ENCODE peak calls at places on chromosomes 6 and 20, in four cellular contexts. L is DMS153; P is activated CD4-positive, alpha-beta T cell treated with anti-CD3 and anti-CD28 coated beads, Interleukin-2, amount 50 U/mL, for 48 hours; K is HT-29. B is an unnamed sample.
A peak's percentile ranks its signal among the peaks of the same experiment; 100 is the strongest.

GRCh38 chr6:148445620-148446019 is 103.0 kb downstream of the SASH1 start:
- DNase-seq in L (no peak), P (no peak), K (no peak), B (no peak)

GRCh38 chr20:3238616-3239025 is 369 bp downstream of the SLC4A11 start:
- DNase-seq in L (no peak), P (peak; percentile 51), K (no peak), B (no peak)

GRCh38 chr6:155050311-155050710 is 55.2 kb downstream of the TIAM2 start:
- DNase-seq in L (no peak), P (peak; percentile 30), K (no peak), B (no peak)

GRCh38 chr20:56989516-56989915 is 276.9 kb downstream of the BMP7 start:
- DNase-seq in L (no peak), P (no peak), K (no peak), B (no peak)

GRCh38 chr6:73704798-73705197 is 8.8 kb downstream of the CD109 start:
- DNase-seq in L (no peak), P (no peak), K (no peak), B (no peak)

GRCh38 chr6:35297541-35298481 is at the start of gene DEF6:
- DNase-seq in L (peak; percentile 86), P (peak; percentile 87), K (peak; percentile 88), B (peak; percentile 69)

GRCh38 chr20:4272225-4272624 is 256.9 kb upstream of the RNF24 start:
- DNase-seq in L (no peak), P (no peak), K (no peak), B (no peak)

GRCh38 chr20:13423472-13424173 is 202.5 kb downstream of the ISM1 start:
- DNase-seq in L (no peak), P (no peak), K (no peak), B (no peak)

GRCh38 chr20:3922223-3922982 is 33.2 kb downstream of the PANK2 start:
- DNase-seq in L (no peak), P (no peak), K (no peak), B (no peak)

GRCh38 chr6:158056804-158057203 is 75.1 kb downstream of the SYNJ2 start:
- DNase-seq in L (no peak), P (no peak), K (no peak), B (no peak)

GRCh38 chr6:32112436-32112980 is 3.4 kb upstream of the TNXB start:
- DNase-seq in L (no peak), P (no peak), K (no peak), B (no peak)

GRCh38 chr6:4904461-4904860 is 99.4 kb downstream of the RPP40 start:
- DNase-seq in L (no peak), P (no peak), K (no peak), B (no peak)

GRCh38 chr20:3621111-3621510 is 42.1 kb downstream of the GFRA4 start:
- DNase-seq in L (no peak), P (no peak), K (no peak), B (no peak)

GRCh38 chr6:1131285-1132079 is 180.4 kb upstream of the FOXQ1 start:
- DNase-seq in L (no peak), P (no peak), K (peak; percentile 65), B (peak; percentile 26)

GRCh38 chr6:6891949-6892461 is 215.8 kb upstream of the RREB1 start:
- DNase-seq in L (peak; percentile 20), P (no peak), K (no peak), B (no peak)

GRCh38 chr6:21538186-21538798 is 55.3 kb upstream of the SOX4 start:
- DNase-seq in L (no peak), P (no peak), K (no peak), B (no peak)

GRCh38 chr6:23535071-23535470 is 590.9 kb upstream of the NRSN1 start:
- DNase-seq in L (no peak), P (no peak), K (no peak), B (no peak)

GRCh38 chr6:22888147-22888831 is 318.9 kb downstream of the HDGFL1 start:
- DNase-seq in L (peak; percentile 72), P (no peak), K (no peak), B (peak; percentile 42)

GRCh38 chr6:50610562-50610961 is 102.8 kb upstream of the TFAP2D start:
- DNase-seq in L (no peak), P (no peak), K (peak; percentile 15), B (no peak)

GRCh38 chr6:22636450-22636849 is 67.1 kb downstream of the HDGFL1 start:
- DNase-seq in L (no peak), P (no peak), K (no peak), B (no peak)

GRCh38 chr6:159701413-159701999 is 8.5 kb upstream of the SOD2 start:
- DNase-seq in L (no peak), P (no peak), K (peak; percentile 13), B (no peak)

GRCh38 chr20:3652646-3653596 is 10.3 kb downstream of the GFRA4 start:
- DNase-seq in L (no peak), P (no peak), K (no peak), B (no peak)

GRCh38 chr6:53250761-53251672 is 97.7 kb downstream of the ELOVL5 start:
- DNase-seq in L (no peak), P (no peak), K (no peak), B (no peak)

GRCh38 chr6:25220853-25221252 is 58.3 kb upstream of the CARMIL1 start:
- DNase-seq in L (peak; percentile 14), P (no peak), K (no peak), B (no peak)

GRCh38 chr6:40535784-40536380 is 51.3 kb downstream of the LRFN2 start:
- DNase-seq in L (no peak), P (no peak), K (no peak), B (no peak)

GRCh38 chr20:25624500-25624939 is 706 bp upstream of the NANP start:
- DNase-seq in L (peak; percentile 21), P (no peak), K (no peak), B (no peak)

GRCh38 chr6:136344420-136344819 is 54.8 kb upstream of the BCLAF1 start:
- DNase-seq in L (no peak), P (no peak), K (no peak), B (no peak)

GRCh38 chr6:79605968-79606764 is 25.0 kb upstream of the SH3BGRL2 start:
- DNase-seq in L (no peak), P (no peak), K (no peak), B (no peak)

GRCh38 chr6:56292505-56293181 is 45.3 kb upstream of the COL21A1 start:
- DNase-seq in L (peak; percentile 7), P (no peak), K (peak; percentile 72), B (peak; percentile 30)

GRCh38 chr6:137043710-137044365 is 927 bp downstream of the IL20RA start:
- DNase-seq in L (no peak), P (no peak), K (peak; percentile 60), B (no peak)

GRCh38 chr6:144134737-144135136 is 15.6 kb upstream of the STX11 start:
- DNase-seq in L (no peak), P (no peak), K (no peak), B (peak; percentile 30)

GRCh38 chr20:48601798-48602197 is 226.0 kb downstream of the PREX1 start:
- DNase-seq in L (no peak), P (no peak), K (no peak), B (no peak)

GRCh38 chr20:19692100-19692499 is 66.0 kb upstream of the RIN2 start:
- DNase-seq in L (no peak), P (no peak), K (no peak), B (no peak)

GRCh38 chr20:24722586-24722985 is 226.5 kb upstream of the CST7 start:
- DNase-seq in L (no peak), P (no peak), K (no peak), B (no peak)

GRCh38 chr6:42629845-42630244 is 66.0 kb downstream of the UBR2 start:
- DNase-seq in L (no peak), P (no peak), K (no peak), B (no peak)

GRCh38 chr6:36984581-36985383 is 1.2 kb downstream of the MTCH1 start:
- DNase-seq in L (no peak), P (peak; percentile 65), K (peak; percentile 22), B (no peak)

GRCh38 chr6:20241102-20241501 is 28.8 kb upstream of the MBOAT1 start:
- DNase-seq in L (no peak), P (no peak), K (no peak), B (no peak)

GRCh38 chr6:79872986-79873385 is 74.4 kb downstream of the ELOVL4 start:
- DNase-seq in L (no peak), P (no peak), K (no peak), B (no peak)

GRCh38 chr20:30593572-30593971 is 663.9 kb upstream of the DEFB115 start:
- DNase-seq in L (no peak), P (no peak), K (no peak), B (no peak)